ENCODE peak calls at places on chromosomes 1 and 21, in eight cellular contexts. S is Right ventricle myocardium superior; N is PC-3; B is stimulated activated naive CD8-positive, alpha-beta T cell treated with anti-CD3 and anti-CD28 coated beads, Interleukin-15, Interleukin-2, amounts not matched to agents 100 U/mL and 50 U/mL, for 24 hours; P is central memory CD8-positive, alpha-beta T cell; W is HepG2; U is heart left ventricle; J is activated naive CD4-positive, alpha-beta T cell treated with anti-CD3 and anti-CD28 coated beads, Interleukin-2, amount 50 U/mL, for 72 hours. D is an unnamed sample.

GRCh38 chr1:168623838-168624237 is 47.4 kb downstream of the XCL1 start:
- ATAC-seq in S (no peak), N (no peak), B (no peak), P (no peak), W (no peak), U (peak), J (no peak), D (no peak)

GRCh38 chr1:234608720-234609527 is 1.1 kb downstream of the IRF2BP2 start:
- ATAC-seq in S (no peak), N (no peak), B (no peak), P (no peak), W (no peak), U (no peak), J (no peak), D (no peak)

GRCh38 chr1:49307452-49307851 is 530.8 kb upstream of the BEND5 start:
- ATAC-seq in S (no peak), N (peak), B (no peak), P (no peak), W (no peak), U (no peak), J (no peak), D (no peak)

GRCh38 chr1:241717975-241718374 is 65.9 kb downstream of the WDR64 start:
- ATAC-seq in S (no peak), N (peak), B (no peak), P (no peak), W (no peak), U (no peak), J (peak), D (no peak)

GRCh38 chr1:197954718-197955418 is 37.7 kb downstream of the LHX9 start:
- ATAC-seq in S (no peak), N (no peak), B (no peak), P (no peak), W (peak), U (no peak), J (no peak), D (no peak)

GRCh38 chr21:26490771-26491170 is 82.3 kb downstream of the CYYR1 start:
- ATAC-seq in S (no peak), N (no peak), B (no peak), P (no peak), W (no peak), U (no peak), J (no peak), D (no peak)

GRCh38 chr1:66273674-66274073 is 260.3 kb upstream of the SGIP1 start:
- ATAC-seq in S (peak), N (no peak), B (no peak), P (no peak), W (no peak), U (peak), J (no peak), D (no peak)

GRCh38 chr1:32224285-32224684 is 2.1 kb downstream of the EIF3I start:
- ATAC-seq in S (no peak), N (no peak), B (no peak), P (no peak), W (no peak), U (no peak), J (no peak), D (no peak)

GRCh38 chr1:92653605-92654381 is 131.1 kb downstream of the EVI5 start:
- ATAC-seq in S (no peak), N (no peak), B (no peak), P (no peak), W (no peak), U (no peak), J (no peak), D (no peak)

GRCh38 chr21:43362928-43363314 is 64.0 kb downstream of the SIK1 start:
- ATAC-seq in S (no peak), N (no peak), B (peak), P (no peak), W (no peak), U (no peak), J (peak), D (no peak)

GRCh38 chr1:228151170-228151513 is 1.4 kb downstream of the GJC2 start:
- ATAC-seq in S (no peak), N (peak), B (no peak), P (no peak), W (peak), U (peak), J (no peak), D (no peak)

GRCh38 chr1:111101854-111102642 is 37.8 kb downstream of the DRAM2 start:
- ATAC-seq in S (no peak), N (peak), B (no peak), P (no peak), W (peak), U (no peak), J (no peak), D (peak)

GRCh38 chr1:222817529-222817928 is 2.7 kb downstream of the DISP1 start:
- ATAC-seq in S (peak), N (peak), B (no peak), P (no peak), W (no peak), U (peak), J (no peak), D (peak)

GRCh38 chr21:33775100-33775828 is 133.0 kb downstream of the ITSN1 start:
- ATAC-seq in S (no peak), N (no peak), B (no peak), P (no peak), W (no peak), U (no peak), J (no peak), D (no peak)

GRCh38 chr1:185293967-185294542 is 23.0 kb downstream of the IVNS1ABP start:
- ATAC-seq in S (no peak), N (no peak), B (no peak), P (no peak), W (no peak), U (no peak), J (no peak), D (no peak)

GRCh38 chr1:44405041-44405803 is at the start of gene RNF220:
- ATAC-seq in S (peak), N (peak), B (peak), P (peak), W (peak), U (peak), J (peak), D (peak)

GRCh38 chr1:225950905-225951351 is 9.9 kb upstream of the LEFTY2 start:
- ATAC-seq in S (no peak), N (no peak), B (no peak), P (no peak), W (peak), U (no peak), J (no peak), D (no peak)

GRCh38 chr1:218242171-218242570 is 42.9 kb upstream of the RRP15 start:
- ATAC-seq in S (no peak), N (no peak), B (no peak), P (no peak), W (no peak), U (no peak), J (no peak), D (no peak)